ENCODE peak calls at places on chromosomes 6 and 20, in eight cellular contexts. D is NB4; N is stomach; P is CD8-positive, alpha-beta T cell; E is MM.1S; G is foreskin fibroblast; O is gastrocnemius medialis; U is IMR-90. H is an unnamed sample.

GRCh38 chr6:147782302-147782701 is 273.8 kb downstream of the SAMD5 start:
- DNase-seq in D (no peak), O (no peak), U (peak; percentile 77), P (no peak), E (no peak), N (no peak), G (peak; percentile 39), H (peak; percentile 27)

GRCh38 chr20:63534427-63534830 is 2.7 kb downstream of the PTK6 start:
- DNase-seq in U (no peak), E (no peak), N (no peak), D (no peak), P (no peak), O (no peak), G (no peak), H (no peak)

GRCh38 chr6:156658186-156658585 is 119.0 kb upstream of the ARID1B start:
- DNase-seq in N (no peak), G (peak; percentile 72), U (peak; percentile 80), E (no peak), O (no peak), P (no peak), D (no peak), H (peak; percentile 71)

GRCh38 chr20:36405255-36405654 is 99.1 kb downstream of the DLGAP4 start:
- DNase-seq in N (no peak), G (peak; percentile 17), P (no peak), E (no peak), D (no peak), O (no peak), U (peak; percentile 13), H (no peak)

GRCh38 chr6:91562955-91563354 is 976.1 kb upstream of the MAP3K7 start:
- DNase-seq in O (no peak), G (no peak), E (no peak), N (no peak), P (no peak), U (peak; percentile 19), D (no peak), H (no peak)

GRCh38 chr6:33983109-33983475 is 162.8 kb downstream of the GRM4 start:
- DNase-seq in N (peak; percentile 63), P (no peak), D (peak; percentile 38), U (peak; percentile 1), O (no peak), E (peak; percentile 7), G (no peak), H (no peak)

GRCh38 chr20:20327756-20328155 is 40.1 kb upstream of the INSM1 start:
- DNase-seq in G (no peak), U (peak; percentile 1), N (no peak), P (no peak), E (no peak), D (no peak), O (no peak), H (no peak)

GRCh38 chr6:25397406-25397805 is 118.2 kb downstream of the CARMIL1 start:
- DNase-seq in D (no peak), E (no peak), U (no peak), G (no peak), N (no peak), O (no peak), P (no peak), H (no peak)

GRCh38 chr20:4519530-4519929 is 202.2 kb upstream of the PRND start:
- DNase-seq in U (no peak), G (no peak), E (no peak), O (no peak), D (peak; percentile 46), P (no peak), N (no peak), H (no peak)

GRCh38 chr6:163667372-163668060 is 253.0 kb downstream of the QKI start:
- DNase-seq in N (no peak), G (no peak), E (no peak), P (peak; percentile 4), U (peak; percentile 15), O (peak; percentile 50), D (peak; percentile 98), H (no peak)

GRCh38 chr6:52749546-52750152 is 13.6 kb downstream of the GSTA2 start:
- DNase-seq in G (no peak), P (no peak), O (no peak), N (no peak), D (no peak), U (no peak), E (no peak), H (no peak)

GRCh38 chr6:55293116-55293515 is 34.2 kb upstream of the GFRAL start:
- DNase-seq in O (no peak), N (no peak), P (no peak), E (peak; percentile 16), G (peak; percentile 20), D (peak; percentile 34), U (peak; percentile 31), H (no peak)

GRCh38 chr20:45880988-45881788 is at the start of gene ZSWIM1:
- DNase-seq in D (peak; percentile 99), N (peak; percentile 100), E (peak; percentile 99), O (peak; percentile 99), P (peak; percentile 97), U (peak; percentile 99), G (peak; percentile 99), H (peak; percentile 97)

GRCh38 chr20:33481431-33481941 is 8.4 kb upstream of the CBFA2T2 start:
- DNase-seq in O (no peak), U (no peak), N (no peak), D (no peak), E (no peak), G (no peak), P (no peak), H (no peak)
- TF ChIP-seq CTCF in O (no peak), U (no peak), N (no peak), D (no peak), E (no peak), G (no peak), P (no peak), H (no peak)

GRCh38 chr6:75551367-75551952 is 50.2 kb upstream of the SENP6 start:
- DNase-seq in O (no peak), P (no peak), D (no peak), G (no peak), E (peak; percentile 66), U (no peak), N (no peak), H (no peak)

GRCh38 chr6:75543311-75543710 is 49.7 kb upstream of the FILIP1 start:
- DNase-seq in N (no peak), O (no peak), G (no peak), E (no peak), D (no peak), P (no peak), U (no peak), H (no peak)

GRCh38 chr6:75550544-75551167 is 51.0 kb upstream of the SENP6 start:
- DNase-seq in D (no peak), G (no peak), O (no peak), P (no peak), E (no peak), U (no peak), N (no peak), H (no peak)

DNA sequence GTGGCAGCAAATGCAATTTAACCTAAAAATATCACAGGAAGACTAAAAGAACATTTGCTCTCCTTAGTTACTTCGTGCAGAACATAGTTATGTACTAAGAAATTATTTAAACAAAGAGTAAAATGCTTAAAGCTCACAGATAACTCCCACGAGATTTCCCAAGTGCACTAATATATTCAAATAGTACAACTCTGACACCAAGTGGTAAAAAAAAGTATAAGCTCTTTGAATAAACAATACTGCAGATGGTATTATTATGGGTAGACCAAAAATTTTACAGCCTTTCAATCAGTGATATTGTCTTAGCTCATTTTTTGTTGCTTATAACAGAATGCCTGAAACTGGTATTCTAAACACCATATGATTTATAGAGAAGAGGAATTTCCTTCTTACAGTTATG is 52.8 kb upstream of the FILIP1 start:
- DNase-seq in G (peak; percentile 43), N (no peak), O (no peak), E (peak; percentile 17), D (peak; percentile 17), U (peak; percentile 35), P (no peak), H (no peak)
- TF ChIP-seq CTCF in G (peak; percentile 14), N (peak; percentile 8), O (no peak), E (peak; percentile 39), D (no peak), U (peak; percentile 43), P (no peak), H (peak; percentile 12)

GRCh38 chr6:85118233-85118632 is 331.6 kb upstream of the NT5E start:
- DNase-seq in O (no peak), N (no peak), P (no peak), D (peak; percentile 8), E (no peak), U (no peak), G (no peak), H (no peak)
- TF ChIP-seq CTCF in O (no peak), N (no peak), P (no peak), D (peak; percentile 40), E (peak; percentile 12), U (no peak), G (no peak), H (peak; percentile 34)

GRCh38 chr6:51490101-51490500 is 597.3 kb downstream of the PKHD1 start:
- DNase-seq in N (no peak), P (no peak), G (no peak), U (no peak), E (no peak), D (no peak), O (no peak), H (no peak)

GRCh38 chr6:51489133-51489532 is 598.3 kb downstream of the PKHD1 start:
- DNase-seq in D (no peak), O (no peak), G (no peak), U (no peak), P (no peak), N (no peak), E (no peak), H (no peak)

GRCh38 chr6:51495016-51495805 is 592.2 kb downstream of the PKHD1 start:
- DNase-seq in D (no peak), N (peak; percentile 27), G (no peak), P (no peak), E (no peak), O (no peak), U (no peak), H (no peak)

GRCh38 chr6:51495806-51496380 is 591.5 kb downstream of the PKHD1 start:
- DNase-seq in G (no peak), D (no peak), E (no peak), U (no peak), N (no peak), P (no peak), O (no peak), H (no peak)

GRCh38 chr6:51494342-51494741 is 593.1 kb downstream of the PKHD1 start:
- DNase-seq in D (no peak), N (no peak), P (no peak), E (no peak), O (no peak), G (no peak), U (no peak), H (no peak)
- TF ChIP-seq CTCF in D (no peak), N (peak; percentile 11), P (no peak), E (no peak), O (no peak), G (no peak), U (no peak), H (no peak)

DNA sequence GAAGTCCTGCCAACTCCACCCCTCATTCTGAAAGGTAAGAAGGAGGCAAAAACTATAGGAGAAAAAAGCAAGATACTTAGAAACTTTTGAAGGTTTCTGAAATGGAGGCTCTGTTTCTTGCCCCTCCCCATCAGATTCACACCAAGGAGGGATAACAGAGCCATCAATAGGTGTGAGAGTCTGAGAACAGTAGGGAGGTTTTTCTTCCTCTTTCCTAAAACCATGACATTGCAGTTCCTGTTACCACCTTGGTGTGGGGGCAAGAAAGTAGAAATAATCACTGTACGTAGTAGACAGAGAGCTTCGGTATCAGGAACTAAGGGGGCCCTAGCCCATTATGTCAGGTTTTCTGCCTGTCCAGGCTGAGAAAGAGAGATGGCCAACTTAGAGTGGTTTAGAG is 333.3 kb upstream of the SYNCRIP start:
- DNase-seq in D (no peak), E (no peak), N (no peak), G (no peak), P (no peak), O (no peak), U (no peak), H (no peak)
- TF ChIP-seq CTCF in D (no peak), E (no peak), N (no peak), G (no peak), P (no peak), O (no peak), U (no peak), H (no peak)